ENCODE peak calls at places on chromosomes 7 and 10, in nine cellular contexts. C, P, Y, D, J, H, G, K and Z are unnamed samples.
A peak's percentile ranks its signal among the peaks of the same experiment; 100 is the strongest.

GRCh38 chr10:49174926-49175500 is 13.2 kb downstream of the TMEM273 start:
- DNase-seq in C (no peak), Y (no peak), D (peak; percentile 34), P (no peak), G (no peak), K (no peak), J (no peak), H (no peak), Z (no peak)

GRCh38 chr7:119010635-119011034 is 786.1 kb downstream of the ANKRD7 start:
- DNase-seq in C (no peak), J (no peak), K (no peak), H (no peak), P (no peak), D (no peak), G (no peak), Y (no peak), Z (no peak)

GRCh38 chr10:79342295-79342761 is 4.9 kb upstream of the PPIF start:
- DNase-seq in D (no peak), P (no peak), H (no peak), J (no peak), K (no peak), Y (peak; percentile 41), C (no peak), G (no peak), Z (no peak)

GRCh38 chr7:460374-461117 is 59.1 kb downstream of the PDGFA start:
- DNase-seq in C (no peak), D (peak; percentile 52), G (no peak), K (peak; percentile 54), Y (no peak), J (peak; percentile 62), H (no peak), P (no peak), Z (no peak)

GRCh38 chr10:96130326-96130758 is 245 bp downstream of the ZNF518A start:
- DNase-seq in Y (peak; percentile 58), P (peak; percentile 80), D (peak; percentile 90), H (peak; percentile 74), G (no peak), J (peak; percentile 91), K (peak; percentile 75), C (peak; percentile 35), Z (peak; percentile 60)

GRCh38 chr10:79235765-79236755 is 111.2 kb upstream of the PPIF start:
- DNase-seq in K (no peak), G (no peak), Y (no peak), D (no peak), H (no peak), P (no peak), J (no peak), C (no peak), Z (no peak)

GRCh38 chr7:22443370-22444180 is 56.4 kb downstream of the STEAP1B start:
- DNase-seq in J (no peak), K (no peak), P (peak; percentile 48), H (no peak), C (no peak), G (no peak), Y (no peak), D (peak; percentile 39), Z (no peak)

GRCh38 chr10:58044072-58044471 is 223.6 kb downstream of the IPMK start:
- DNase-seq in J (no peak), P (no peak), G (no peak), H (no peak), D (no peak), K (no peak), C (no peak), Y (no peak), Z (no peak)

GRCh38 chr7:72430531-72430930 is 18.4 kb upstream of the CALN1 start:
- DNase-seq in D (no peak), C (no peak), K (no peak), J (no peak), H (no peak), Y (no peak), G (no peak), P (no peak), Z (no peak)

GRCh38 chr7:69911337-69911736 is 313.1 kb downstream of the AUTS2 start:
- DNase-seq in J (no peak), K (no peak), H (no peak), P (no peak), Y (no peak), G (no peak), C (no peak), D (no peak), Z (no peak)

GRCh38 chr7:92751902-92752901 is 84.2 kb downstream of the CDK6 start:
- DNase-seq in D (peak; percentile 32), Y (no peak), C (no peak), J (no peak), K (no peak), P (no peak), H (no peak), G (peak; percentile 77), Z (no peak)

GRCh38 chr7:158530800-158531609 is 56.6 kb downstream of the PTPRN2 start:
- DNase-seq in P (no peak), Y (no peak), G (no peak), C (no peak), K (no peak), H (no peak), J (no peak), D (no peak), Z (no peak)

GRCh38 chr10:78515037-78515872 is 481.6 kb downstream of the RPS24 start:
- DNase-seq in C (no peak), K (no peak), P (no peak), G (no peak), Y (no peak), H (no peak), J (no peak), D (no peak), Z (no peak)

GRCh38 chr7:16817536-16817935 is 12.7 kb upstream of the AGR2 start:
- DNase-seq in K (no peak), G (no peak), C (no peak), D (no peak), Y (no peak), J (no peak), P (no peak), H (no peak), Z (no peak)

GRCh38 chr10:22597142-22597541 is 117.2 kb downstream of the PIP4K2A start:
- DNase-seq in G (no peak), Y (no peak), D (no peak), K (no peak), P (peak; percentile 19), C (no peak), J (no peak), H (no peak), Z (no peak)

GRCh38 chr10:123422261-123422660 is 243.9 kb upstream of the GPR26 start:
- DNase-seq in D (no peak), G (no peak), P (no peak), Y (no peak), J (no peak), K (no peak), C (no peak), H (no peak), Z (no peak)

GRCh38 chr10:101446071-101446470 is 92.1 kb downstream of the BTRC start:
- DNase-seq in D (no peak), Y (no peak), P (no peak), C (no peak), K (no peak), H (no peak), G (no peak), J (no peak), Z (no peak)
- H3K4me1 ChIP-seq in D (no peaks in the 10 kb centered on the region), Y (no peaks in the 10 kb centered on the region), P (no peaks in the 10 kb centered on the region), C (peaks cover 17% of the 10 kb centered on the region), K (peaks cover 23% of the 10 kb centered on the region), H (peaks cover 24% of the 10 kb centered on the region), G (no peaks in the 10 kb centered on the region), J (no peaks in the 10 kb centered on the region), Z (no peaks in the 10 kb centered on the region)

GRCh38 chr7:99820408-99821027 is 7.3 kb upstream of the CYP3A43 start:
- DNase-seq in C (no peak), K (no peak), Y (no peak), G (no peak), P (no peak), J (no peak), H (no peak), D (no peak), Z (no peak)
- TF ChIP-seq CTCF in C (no peak), K (no peak), Y (no peak), G (no peak), P (no peak), J (no peak), H (no peak), D (no peak), Z (no peak)

DNA sequence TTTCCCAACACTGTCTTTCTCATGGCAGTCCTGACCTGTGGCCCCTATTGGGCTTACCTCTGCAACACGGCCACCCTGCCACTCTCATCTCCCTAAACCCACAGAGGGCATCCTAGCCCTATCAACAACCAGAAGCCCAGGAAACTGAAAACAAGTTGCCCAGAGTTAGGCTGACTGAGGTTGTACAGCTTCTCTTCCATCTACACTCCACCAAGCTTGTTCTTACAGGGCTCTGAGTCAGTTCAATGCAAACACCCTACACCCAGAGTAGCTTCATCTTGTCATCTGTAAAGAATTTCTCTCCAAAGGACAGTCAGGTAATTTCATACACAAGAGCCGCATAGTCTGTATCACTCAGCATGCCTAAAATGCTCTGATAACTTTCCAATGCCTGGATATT is 175.4 kb downstream of the ARID5B start:
- DNase-seq in K (no peak), C (no peak), Y (no peak), D (no peak), P (no peak), J (no peak), H (no peak), G (no peak), Z (no peak)
- H3K4me1 ChIP-seq in K (peaks cover 98% of the 10 kb centered on the region), C (peaks cover 98% of the 10 kb centered on the region), Y (peaks cover 31% of the 10 kb centered on the region), D (peaks cover 33% of the 10 kb centered on the region), P (peaks cover 59% of the 10 kb centered on the region), J (peaks cover 40% of the 10 kb centered on the region), H (peaks cover 60% of the 10 kb centered on the region), G (peaks cover 3% of the 10 kb centered on the region), Z (peaks cover 93% of the 10 kb centered on the region)

GRCh38 chr10:132310701-132311337 is 3.1 kb upstream of the STK32C start:
- DNase-seq in J (no peak), P (no peak), H (no peak), D (no peak), Y (no peak), G (no peak), C (no peak), K (no peak), Z (no peak)

GRCh38 chr10:132314336-132314735 is 6.6 kb upstream of the STK32C start:
- DNase-seq in P (no peak), H (no peak), Y (no peak), J (no peak), G (no peak), K (no peak), C (no peak), D (no peak), Z (no peak)

GRCh38 chr10:132311338-132311939 is 3.7 kb upstream of the STK32C start:
- DNase-seq in J (no peak), Y (peak; percentile 66), K (no peak), G (peak; percentile 67), P (no peak), H (no peak), D (peak; percentile 70), C (no peak), Z (no peak)

GRCh38 chr10:132313305-132313704 is 5.6 kb upstream of the STK32C start:
- DNase-seq in D (no peak), K (no peak), H (no peak), P (no peak), Y (no peak), C (no peak), G (no peak), J (no peak), Z (no peak)

DNA sequence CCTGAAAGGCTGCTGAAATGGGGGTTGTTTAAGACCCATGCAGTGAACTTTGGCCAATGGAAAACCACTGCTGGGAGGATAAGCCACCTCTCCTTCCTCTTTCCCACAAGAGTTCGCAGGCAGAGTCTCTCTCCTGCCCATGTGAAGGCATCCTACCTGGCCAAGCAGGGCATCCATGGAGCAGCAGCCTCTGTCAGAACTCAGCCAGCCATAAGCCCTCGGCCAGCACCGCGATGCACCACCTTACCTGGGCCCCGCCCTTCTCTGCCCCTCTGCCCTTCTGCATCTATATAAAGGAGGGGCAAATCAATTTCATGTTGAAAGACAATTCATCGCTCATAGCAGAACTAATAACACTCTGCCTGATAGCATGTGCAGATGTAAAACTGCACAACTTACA is 6.1 kb upstream of the STK32C start:
- DNase-seq in H (no peak), P (no peak), K (no peak), D (no peak), C (no peak), Y (no peak), J (no peak), G (no peak), Z (no peak)
- TF ChIP-seq CTCF in H (no peak), P (no peak), K (no peak), D (no peak), C (no peak), Y (no peak), J (no peak), G (no peak), Z (no peak)